ENCODE peak calls at places on chromosome 7, in seven cellular contexts. W is H9; N is A673; C is IMR-90; A is DMS 273 treated with DMSO at 0.1 percent for 48 hours; H is CD8-positive, alpha-beta memory T cell; K is NCI-H1694. M is an unnamed sample.

GRCh38 chr7:127741764-127742375 is 89.9 kb downstream of the SND1 start:
- DNase-seq in K (no peak), H (no peak), C (no peak), W (no peak), N (no peak), A (no peak), M (no peak)

GRCh38 chr7:98878365-98879197 is at the start of gene TRRAP:
- DNase-seq in A (peak; percentile 29), W (peak; percentile 75), H (peak; percentile 60), K (peak; percentile 23), C (peak; percentile 62), N (peak; percentile 80), M (peak; percentile 71)

GRCh38 chr7:65269150-65269856 is 104.4 kb upstream of the ZNF92 start:
- DNase-seq in W (peak; percentile 96), C (peak; percentile 58), K (peak; percentile 98), A (peak; percentile 97), N (peak; percentile 98), H (no peak), M (no peak)

GRCh38 chr7:108413782-108414492 is 42.3 kb downstream of the NRCAM start:
- DNase-seq in W (peak; percentile 32), A (no peak), C (peak; percentile 5), K (no peak), N (peak; percentile 81), H (no peak), M (no peak)

GRCh38 chr7:11533229-11533820 is 298.7 kb downstream of the THSD7A start:
- DNase-seq in A (no peak), H (no peak), W (no peak), K (no peak), C (no peak), N (no peak), M (no peak)

GRCh38 chr7:115124409-115124939 is 202.6 kb downstream of the MDFIC start:
- DNase-seq in C (peak; percentile 27), N (peak; percentile 69), A (no peak), H (no peak), W (no peak), K (no peak), M (no peak)

GRCh38 chr7:10913457-10913856 is 60.2 kb upstream of the PHF14 start:
- DNase-seq in A (no peak), C (no peak), K (no peak), N (no peak), W (no peak), H (no peak), M (no peak)

GRCh38 chr7:80596933-80597517 is 41.4 kb upstream of the CD36 start:
- DNase-seq in N (no peak), W (no peak), H (no peak), C (no peak), K (no peak), A (no peak), M (no peak)

GRCh38 chr7:82343-83155 is 109.8 kb upstream of the FAM20C start:
- DNase-seq in C (no peak), H (no peak), N (no peak), A (no peak), W (peak; percentile 73), K (no peak), M (no peak)

GRCh38 chr7:158494162-158494586 is 93.4 kb downstream of the PTPRN2 start:
- DNase-seq in A (no peak), C (no peak), N (no peak), K (no peak), W (no peak), H (no peak), M (no peak)

GRCh38 chr7:14836571-14837189 is 65.9 kb downstream of the DGKB start:
- DNase-seq in H (no peak), A (peak; percentile 65), N (peak; percentile 94), K (peak; percentile 59), C (peak; percentile 75), W (peak; percentile 80), M (peak; percentile 53)

GRCh38 chr7:83410989-83411591 is 237.8 kb downstream of the SEMA3E start:
- DNase-seq in H (no peak), W (no peak), K (peak; percentile 51), N (peak; percentile 58), C (peak; percentile 61), A (peak; percentile 44), M (peak; percentile 71)

GRCh38 chr7:77409005-77409738 is 7.0 kb downstream of the GSAP start:
- DNase-seq in K (no peak), A (no peak), W (no peak), N (no peak), C (peak; percentile 56), H (no peak), M (peak; percentile 54)

GRCh38 chr7:69108041-69108440 is 490.2 kb upstream of the AUTS2 start:
- DNase-seq in K (peak; percentile 1), W (no peak), N (no peak), A (no peak), H (no peak), C (no peak), M (no peak)

GRCh38 chr7:98303176-98303865 is 21.8 kb downstream of the BRI3 start:
- DNase-seq in H (no peak), N (no peak), C (no peak), W (no peak), A (no peak), K (no peak), M (no peak)

GRCh38 chr7:129612112-129613015 is 844 bp downstream of the NRF1 start:
- DNase-seq in N (peak; percentile 55), K (peak; percentile 25), C (peak; percentile 53), H (peak; percentile 24), A (peak; percentile 18), W (no peak), M (peak; percentile 39)

GRCh38 chr7:75866497-75867389 is 12.1 kb upstream of the RHBDD2 start:
- DNase-seq in H (peak; percentile 8), N (peak; percentile 56), A (peak; percentile 51), C (peak; percentile 65), W (peak; percentile 79), K (peak; percentile 42), M (peak; percentile 85)

GRCh38 chr7:116953372-116953726 is at the start of gene ST7:
- DNase-seq in A (peak; percentile 34), W (peak; percentile 61), K (peak; percentile 43), N (peak; percentile 78), H (peak; percentile 52), C (peak; percentile 68), M (peak; percentile 83)

GRCh38 chr7:130151591-130152269 is 53.5 kb downstream of the TMEM209 start:
- DNase-seq in A (no peak), N (peak; percentile 33), C (peak; percentile 23), K (no peak), W (no peak), H (peak; percentile 10), M (peak; percentile 85)

GRCh38 chr7:16428182-16428581 is 6.8 kb upstream of the CRPPA start:
- DNase-seq in A (no peak), W (no peak), N (no peak), K (no peak), C (no peak), H (no peak), M (no peak)

GRCh38 chr7:82319674-82320118 is 123.9 kb downstream of the CACNA2D1 start:
- DNase-seq in N (peak; percentile 96), H (no peak), A (peak; percentile 99), K (peak; percentile 98), C (peak; percentile 88), W (no peak), M (no peak)

GRCh38 chr7:26115628-26116027 is 36.4 kb upstream of the NFE2L3 start:
- DNase-seq in W (peak; percentile 6), A (no peak), N (no peak), K (no peak), H (no peak), C (no peak), M (no peak)

GRCh38 chr7:67105382-67105781 is 108.7 kb downstream of the TYW1 start:
- DNase-seq in N (no peak), K (no peak), H (no peak), C (peak; percentile 33), W (no peak), A (no peak), M (no peak)

GRCh38 chr7:100441641-100442535 is 5.6 kb upstream of the PPP1R35 start:
- DNase-seq in H (no peak), K (no peak), C (no peak), N (no peak), A (no peak), W (no peak), M (no peak)

M was measured in SW480.